ENCODE peak calls at places on chromosomes 2 and 18, in eight cellular contexts. A is GM12891, E is midbrain, C is natural killer cell, Z is cardiac fibroblast, R is NCI-H446, F is NCI-H1417, U is MV-4-11. B is an unnamed sample.

GRCh38 chr2:3430211-3430610 is 50.7 kb downstream of the TRAPPC12 start:
- DNase-seq in A (no peak), E (no peak), C (no peak), Z (peak), R (no peak), F (no peak), U (peak), B (peak)

GRCh38 chr2:3631851-3632659 is 25.9 kb upstream of the ALLC start:
- DNase-seq in A (no peak), E (no peak), C (peak), Z (no peak), R (no peak), F (no peak), U (no peak), B (no peak)

GRCh38 chr2:128109243-128109642 is 18.2 kb downstream of the UGGT1 start:
- DNase-seq in A (no peak), E (no peak), C (no peak), Z (no peak), R (no peak), F (no peak), U (no peak), B (no peak)

GRCh38 chr18:63731215-63731614 is 28.5 kb downstream of the SERPINB11 start:
- DNase-seq in A (no peak), E (no peak), C (no peak), Z (no peak), R (no peak), F (no peak), U (no peak), B (no peak)

GRCh38 chr2:105361132-105361889 is 24.0 kb downstream of the C2orf49 start:
- DNase-seq in A (no peak), E (no peak), C (no peak), Z (no peak), R (no peak), F (no peak), U (no peak), B (no peak)

GRCh38 chr2:38376346-38376682 is 759 bp downstream of the ATL2 start:
- DNase-seq in A (no peak), E (peak), C (no peak), Z (peak), R (no peak), F (peak), U (peak), B (peak)

GRCh38 chr18:9204659-9205058 is 68.1 kb downstream of the ANKRD12 start:
- DNase-seq in A (no peak), E (no peak), C (no peak), Z (no peak), R (no peak), F (peak), U (no peak), B (no peak)

GRCh38 chr2:219207884-219208740 is 1.5 kb downstream of the ZFAND2B start:
- DNase-seq in A (no peak), E (no peak), C (no peak), Z (peak), R (peak), F (peak), U (no peak), B (peak)

GRCh38 chr18:54192900-54193299 is 31.6 kb downstream of the MBD2 start:
- DNase-seq in A (no peak), E (no peak), C (no peak), Z (no peak), R (no peak), F (no peak), U (no peak), B (peak)

GRCh38 chr2:135913726-135914365 is 37.6 kb upstream of the MCM6 start:
- DNase-seq in A (no peak), E (peak), C (no peak), Z (peak), R (peak), F (peak), U (peak), B (peak)

GRCh38 chr2:31217465-31218200 is at the start of gene CAPN14:
- DNase-seq in A (no peak), E (no peak), C (no peak), Z (no peak), R (no peak), F (no peak), U (no peak), B (no peak)

GRCh38 chr2:14516844-14517243 is 115.7 kb upstream of the LRATD1 start:
- DNase-seq in A (peak), E (no peak), C (no peak), Z (no peak), R (no peak), F (no peak), U (peak), B (peak)

GRCh38 chr2:85273732-85274731 is 53.8 kb downstream of the TGOLN2 start:
- DNase-seq in A (no peak), E (no peak), C (no peak), Z (peak), R (no peak), F (peak), U (no peak), B (peak)

GRCh38 chr2:13652531-13653313 is 936.0 kb downstream of the TRIB2 start:
- DNase-seq in A (no peak), E (no peak), C (no peak), Z (no peak), R (no peak), F (peak), U (peak), B (no peak)

GRCh38 chr2:101466426-101466825 is 8.5 kb downstream of the RFX8 start:
- DNase-seq in A (no peak), E (no peak), C (no peak), Z (peak), R (no peak), F (no peak), U (peak), B (peak)

GRCh38 chr18:22346342-22346967 is 71.3 kb downstream of the CTAGE1 start:
- DNase-seq in A (no peak), E (no peak), C (no peak), Z (peak), R (no peak), F (no peak), U (no peak), B (peak)